ENCODE peak calls at places on chromosome 16, in seven cellular contexts. T, U, K, S, O, E and P are unnamed samples.
A peak's percentile ranks its signal among the peaks of the same experiment; 100 is the strongest.

GRCh38 chr16:621526-622105 is 9.2 kb upstream of the WFIKKN1 start:
- DNase-seq in T (no peak), U (no peak), K (no peak), S (no peak), O (no peak), E (no peak), P (no peak)

GRCh38 chr16:62549875-62550274 is 513.6 kb upstream of the CDH8 start:
- DNase-seq in T (no peak), U (no peak), K (no peak), S (no peak), O (no peak), E (no peak), P (no peak)

GRCh38 chr16:57992084-57992483 is 8.4 kb downstream of the ZNF319 start:
- DNase-seq in T (no peak), U (no peak), K (no peak), S (no peak), O (no peak), E (no peak), P (no peak)

GRCh38 chr16:78519896-78520295 is 420.4 kb downstream of the WWOX start:
- DNase-seq in T (no peak), U (no peak), K (no peak), S (no peak), O (no peak), E (no peak), P (no peak)

GRCh38 chr16:22786691-22787090 is 27.3 kb upstream of the HS3ST2 start:
- DNase-seq in T (no peak), U (no peak), K (no peak), S (no peak), O (no peak), E (no peak), P (no peak)

GRCh38 chr16:4015275-4015990 is 100.8 kb downstream of the ADCY9 start:
- DNase-seq in T (no peak), U (no peak), K (no peak), S (no peak), O (no peak), E (no peak), P (no peak)

GRCh38 chr16:80527297-80527696 is 13.5 kb upstream of the DYNLRB2 start:
- DNase-seq in T (peak; percentile 15), U (no peak), K (peak; percentile 35), S (peak; percentile 21), O (peak; percentile 50), E (peak; percentile 5), P (no peak)

GRCh38 chr16:20613471-20613887 is 37.3 kb upstream of the ACSM2B start:
- DNase-seq in T (no peak), U (no peak), K (peak; percentile 64), S (no peak), O (no peak), E (no peak), P (no peak)

GRCh38 chr16:83802559-83802958 is 5.2 kb upstream of the HSBP1 start:
- DNase-seq in T (no peak), U (no peak), K (no peak), S (no peak), O (no peak), E (no peak), P (no peak)

GRCh38 chr16:28292731-28293588 is 635 bp downstream of the SBK1 start:
- DNase-seq in T (no peak), U (no peak), K (peak; percentile 81), S (no peak), O (peak; percentile 59), E (no peak), P (no peak)

GRCh38 chr16:86100205-86101134 is 201.5 kb downstream of the IRF8 start:
- DNase-seq in T (no peak), U (no peak), K (no peak), S (no peak), O (no peak), E (no peak), P (no peak)

GRCh38 chr16:78503501-78504110 is 404.2 kb downstream of the WWOX start:
- DNase-seq in T (peak; percentile 48), U (no peak), K (peak; percentile 47), S (peak; percentile 7), O (peak; percentile 52), E (peak; percentile 6), P (no peak)

GRCh38 chr16:10938321-10938720 is 3.9 kb downstream of the DEXI start:
- DNase-seq in T (no peak), U (no peak), K (no peak), S (no peak), O (no peak), E (no peak), P (no peak)

GRCh38 chr16:81548901-81549546 is 104.4 kb downstream of the CMIP start:
- DNase-seq in T (no peak), U (no peak), K (no peak), S (no peak), O (no peak), E (no peak), P (no peak)

GRCh38 chr16:22614271-22614947 is 103.7 kb downstream of the NPIPB5 start:
- DNase-seq in T (no peak), U (no peak), K (no peak), S (no peak), O (no peak), E (no peak), P (no peak)

GRCh38 chr16:50067290-50067853 is 1.6 kb downstream of the HEATR3 start:
- DNase-seq in T (peak; percentile 12), U (peak; percentile 31), K (no peak), S (peak; percentile 31), O (peak; percentile 52), E (no peak), P (peak; percentile 35)

GRCh38 chr16:81946206-81946605 is 65.1 kb downstream of the SDR42E1 start:
- DNase-seq in T (no peak), U (peak; percentile 17), K (no peak), S (no peak), O (no peak), E (no peak), P (no peak)

GRCh38 chr16:89172901-89173628 is 1.5 kb downstream of the CDH15 start:
- DNase-seq in T (no peak), U (no peak), K (no peak), S (no peak), O (no peak), E (no peak), P (no peak)

GRCh38 chr16:3259097-3259496 is 2.7 kb upstream of the MEFV start:
- DNase-seq in T (no peak), U (no peak), K (no peak), S (no peak), O (no peak), E (no peak), P (no peak)

GRCh38 chr16:2497116-2497630 is 16.6 kb upstream of the ATP6V0C start:
- DNase-seq in T (no peak), U (no peak), K (no peak), S (no peak), O (no peak), E (no peak), P (no peak)

GRCh38 chr16:86509759-86510464 is 415 bp upstream of the FOXF1 start:
- DNase-seq in T (no peak), U (peak; percentile 47), K (no peak), S (no peak), O (no peak), E (no peak), P (peak; percentile 75)

GRCh38 chr16:72128701-72129100 is 35.1 kb downstream of the DHX38 start:
- DNase-seq in T (no peak), U (no peak), K (no peak), S (no peak), O (no peak), E (no peak), P (no peak)

GRCh38 chr16:84982434-84982833 is 28.9 kb downstream of the ZDHHC7 start:
- DNase-seq in T (no peak), U (no peak), K (no peak), S (no peak), O (no peak), E (no peak), P (no peak)

GRCh38 chr16:67006930-67007658 is 18.7 kb downstream of the CES4A start:
- DNase-seq in T (no peak), U (no peak), K (no peak), S (no peak), O (no peak), E (no peak), P (no peak)

GRCh38 chr16:84933774-84934571 is 77.4 kb downstream of the ZDHHC7 start:
- DNase-seq in T (no peak), U (no peak), K (no peak), S (no peak), O (no peak), E (no peak), P (no peak)

GRCh38 chr16:48865511-48865910 is 255.5 kb upstream of the N4BP1 start:
- DNase-seq in T (no peak), U (no peak), K (no peak), S (no peak), O (no peak), E (no peak), P (no peak)

GRCh38 chr16:24848065-24848464 is 2.3 kb downstream of the SLC5A11 start:
- DNase-seq in T (no peak), U (no peak), K (no peak), S (no peak), O (no peak), E (no peak), P (peak; percentile 33)

GRCh38 chr16:29318037-29318436 is 88.5 kb downstream of the NPIPB11 start:
- DNase-seq in T (no peak), U (no peak), K (no peak), S (no peak), O (no peak), E (no peak), P (no peak)

GRCh38 chr16:80994451-80994850 is 12.2 kb downstream of the CMC2 start:
- DNase-seq in T (no peak), U (no peak), K (no peak), S (no peak), O (no peak), E (no peak), P (no peak)